ENCODE peak calls at places on chromosomes 12 and 14, in five cellular contexts. N is CD4-positive, alpha-beta T cell; L is RWPE1; Q is HFFc6; W is B cell. M is an unnamed sample.

GRCh38 chr14:89349196-89350008 is 67.6 kb downstream of the FOXN3 start:
- DNase-seq in N (no peak), L (no peak), Q (no peak), W (peak; percentile 53), M (peak; percentile 55)

GRCh38 chr12:69102856-69103255 is 136.5 kb upstream of the CPSF6 start:
- DNase-seq in N (no peak), L (no peak), Q (no peak), W (peak; percentile 26), M (no peak)

GRCh38 chr12:6772331-6772695 is at the start of gene LAG3:
- DNase-seq in N (no peak), L (no peak), Q (no peak), W (peak; percentile 46), M (no peak)

GRCh38 chr14:76647699-76648298 is 113.5 kb upstream of the VASH1 start:
- DNase-seq in N (no peak), L (peak; percentile 73), Q (peak; percentile 46), W (peak; percentile 31), M (peak; percentile 36)

GRCh38 chr14:75981426-75981825 is 369 bp downstream of the TGFB3 start:
- DNase-seq in N (no peak), L (no peak), Q (no peak), W (peak; percentile 59), M (no peak)

GRCh38 chr14:91417983-91418386 is 365 bp upstream of the CCDC88C start:
- DNase-seq in N (peak; percentile 58), L (peak; percentile 57), Q (no peak), W (peak; percentile 87), M (no peak)

GRCh38 chr14:33573296-33573695 is 377.6 kb downstream of the EGLN3 start:
- DNase-seq in N (no peak), L (no peak), Q (peak; percentile 23), W (no peak), M (no peak)

GRCh38 chr12:70535896-70536374 is 101.3 kb downstream of the PTPRB start:
- DNase-seq in N (no peak), L (no peak), Q (no peak), W (no peak), M (no peak)

GRCh38 chr12:85923767-85924331 is 49.8 kb downstream of the NTS start:
- DNase-seq in N (no peak), L (peak; percentile 5), Q (peak; percentile 31), W (peak; percentile 3), M (no peak)

GRCh38 chr14:93788557-93789365 is 476 bp upstream of the PRIMA1 start:
- DNase-seq in N (no peak), L (peak; percentile 66), Q (no peak), W (no peak), M (peak; percentile 31)

GRCh38 chr12:131981388-131981787 is 31.6 kb downstream of the EP400 start:
- DNase-seq in N (no peak), L (no peak), Q (no peak), W (no peak), M (no peak)

GRCh38 chr14:50037837-50038236 is 78.5 kb downstream of the VCPKMT start:
- DNase-seq in N (no peak), L (no peak), Q (no peak), W (no peak), M (no peak)

GRCh38 chr14:51568366-51568765 is 83.3 kb upstream of the FRMD6 start:
- DNase-seq in N (no peak), L (no peak), Q (no peak), W (no peak), M (no peak)

GRCh38 chr14:100640481-100641273 is 53.5 kb upstream of the BEGAIN start:
- DNase-seq in N (peak; percentile 71), L (no peak), Q (no peak), W (peak; percentile 54), M (no peak)

GRCh38 chr14:61211476-61212262 is 69.5 kb downstream of the TMEM30B start:
- DNase-seq in N (no peak), L (no peak), Q (no peak), W (no peak), M (no peak)

GRCh38 chr12:122031342-122032216 is 9.9 kb downstream of the BCL7A start:
- DNase-seq in N (peak; percentile 25), L (no peak), Q (no peak), W (peak; percentile 70), M (peak; percentile 67)

GRCh38 chr12:131452444-131452860 is 258.4 kb upstream of the SFSWAP start:
- DNase-seq in N (no peak), L (no peak), Q (no peak), W (no peak), M (peak; percentile 50)

GRCh38 chr14:59262717-59263469 is 74.4 kb downstream of the DAAM1 start:
- DNase-seq in N (no peak), L (no peak), Q (no peak), W (no peak), M (peak; percentile 4)
- TF ChIP-seq CTCF in N (no peak), L (no peak), Q (peak; percentile 46), W (no peak), M (peak; percentile 59)

GRCh38 chr14:37712976-37713431 is 117.6 kb downstream of the TTC6 start:
- DNase-seq in N (no peak), L (no peak), Q (no peak), W (no peak), M (no peak)

GRCh38 chr14:37708481-37708880 is 113.1 kb downstream of the TTC6 start:
- DNase-seq in N (no peak), L (no peak), Q (peak; percentile 73), W (no peak), M (no peak)

GRCh38 chr14:37707716-37708115 is 112.3 kb downstream of the TTC6 start:
- DNase-seq in N (no peak), L (peak; percentile 8), Q (no peak), W (no peak), M (no peak)

GRCh38 chr14:37711499-37712475 is 116.4 kb downstream of the TTC6 start:
- DNase-seq in N (no peak), L (no peak), Q (no peak), W (no peak), M (no peak)

DNA sequence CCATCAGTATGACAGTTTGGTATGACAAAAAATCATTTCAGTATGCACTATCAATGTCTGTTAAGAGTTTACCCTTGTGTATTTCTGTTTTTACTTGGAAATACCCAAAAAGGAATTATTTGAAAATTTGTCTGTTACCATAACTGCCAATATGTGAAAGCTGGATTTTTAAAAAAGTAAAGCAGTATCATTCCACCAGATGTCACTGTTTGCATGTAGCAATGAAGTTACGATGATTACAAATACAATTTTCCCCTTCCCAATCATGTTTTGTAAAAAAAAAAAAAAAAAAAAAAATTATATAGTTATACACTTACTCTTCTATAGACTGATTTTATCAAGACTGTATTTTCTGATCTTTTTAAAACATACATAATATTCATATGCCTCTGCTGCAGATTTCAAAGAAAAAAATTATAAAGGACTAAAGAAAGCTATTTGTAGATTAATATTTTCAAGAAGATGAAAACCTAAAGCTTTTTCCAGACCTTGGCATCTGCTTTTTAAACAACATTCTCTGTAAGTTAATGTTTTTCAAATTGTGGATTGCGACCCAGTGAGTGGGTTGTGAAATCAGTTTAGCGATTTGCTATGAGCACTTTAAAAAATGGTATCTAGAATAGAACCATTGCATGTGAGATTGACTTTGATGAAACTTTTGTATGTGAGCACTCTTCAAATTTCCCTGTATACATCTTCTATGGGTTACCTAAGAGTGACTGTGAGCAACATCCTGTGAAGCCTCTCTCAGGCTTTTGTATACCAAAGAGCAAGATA is 114.2 kb downstream of the TTC6 start:
- DNase-seq in N (no peak), L (peak; percentile 28), Q (peak; percentile 28), W (no peak), M (no peak)
- TF ChIP-seq CTCF in N (no peak), L (peak; percentile 33), Q (peak; percentile 83), W (no peak), M (peak; percentile 73)

GRCh38 chr14:37565550-37565949 is 29.5 kb downstream of the FOXA1 start:
- DNase-seq in N (no peak), L (no peak), Q (no peak), W (no peak), M (no peak)
- TF ChIP-seq CTCF in N (no peak), L (no peak), Q (peak; percentile 62), W (no peak), M (peak; percentile 48)

DNA sequence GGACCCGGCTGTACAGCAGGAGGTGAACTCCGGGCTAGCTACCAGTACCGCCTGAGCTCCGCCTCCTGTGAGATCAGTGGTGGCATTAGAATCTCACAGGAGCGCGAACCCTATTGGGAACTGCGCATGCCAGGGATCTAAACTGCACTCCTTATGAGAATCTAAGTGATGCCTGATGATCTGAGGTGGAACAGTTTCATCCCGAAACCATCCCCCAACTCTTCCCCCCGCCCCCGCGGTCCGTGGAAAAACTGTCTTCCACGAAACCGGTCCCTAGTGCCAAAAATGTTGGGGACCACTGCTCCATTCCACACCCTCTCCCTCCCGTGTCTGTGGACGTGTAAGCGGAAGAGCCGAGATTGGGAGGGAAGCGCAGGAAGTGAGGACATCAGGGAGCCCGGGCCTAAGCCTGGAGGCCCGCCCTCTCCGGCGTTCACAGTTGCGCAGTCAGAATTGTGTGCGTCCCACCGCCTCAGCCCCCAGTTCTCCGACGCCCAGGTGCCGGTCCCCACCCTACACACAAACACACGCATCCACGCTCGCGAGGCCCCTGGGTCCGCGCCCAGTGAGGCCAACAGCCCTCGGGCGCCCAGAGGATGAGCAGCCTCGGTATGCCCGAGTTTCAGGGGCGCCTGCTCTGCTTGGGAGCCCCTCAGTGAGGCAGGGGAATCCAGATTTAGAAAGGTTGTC is 1.8 kb upstream of the RNASE4 start:
- DNase-seq in N (peak; percentile 72), L (peak; percentile 76), Q (peak; percentile 85), W (peak; percentile 83), M (peak; percentile 71)
- TF ChIP-seq CTCF in N (no peak), L (peak; percentile 8), Q (peak; percentile 17), W (no peak), M (no peak)

GRCh38 chr14:52776816-52777215 is 14.6 kb downstream of the GNPNAT1 start:
- DNase-seq in N (no peak), L (no peak), Q (no peak), W (no peak), M (no peak)
- TF ChIP-seq CTCF in N (peak; percentile 44), L (no peak), Q (no peak), W (no peak), M (no peak)

GRCh38 chr12:2384533-2385328 is 331.9 kb downstream of the CACNA1C start:
- DNase-seq in N (no peak), L (no peak), Q (peak; percentile 65), W (no peak), M (no peak)
- TF ChIP-seq CTCF in N (no peak), L (no peak), Q (no peak), W (no peak), M (no peak)

GRCh38 chr12:103965590-103966407 is at the start of gene TDG:
- DNase-seq in N (peak; percentile 95), L (peak; percentile 97), Q (peak; percentile 98), W (peak; percentile 95), M (peak; percentile 91)
- TF ChIP-seq CTCF in N (peak; percentile 18), L (peak; percentile 16), Q (peak; percentile 44), W (peak; percentile 26), M (no peak)